ENCODE peak calls at places on chromosomes 2 and 18, in six cellular contexts. S is transverse colon, H is HCT116, I is endothelial cell of umbilical vein, Q is spleen, P is GM23338. C is an unnamed sample. For H3K36me3, the result is how much of the 10 kb centered on the place peaks cover.

GRCh38 chr2:27596627-27597026 is 13.8 kb downstream of the ZNF512 start:
- DNase-seq in I (no peak), H (no peak), S (no peak), Q (no peak), P (no peak), C (no peak)

GRCh38 chr2:6372317-6372903 is 493.3 kb downstream of the CMPK2 start:
- DNase-seq in P (no peak), Q (no peak), S (peak), H (no peak), I (no peak), C (no peak)

GRCh38 chr2:182642328-182642727 is 73.7 kb upstream of the DNAJC10 start:
- DNase-seq in H (peak), S (peak), Q (peak), P (peak), I (peak), C (no peak)

GRCh38 chr18:26056291-26056690 is 34.1 kb downstream of the SS18 start:
- DNase-seq in P (no peak), Q (no peak), H (no peak), I (no peak), S (no peak), C (no peak)

GRCh38 chr2:233065954-233066470 is 5.9 kb downstream of the INPP5D start:
- DNase-seq in Q (peak), I (no peak), S (no peak), P (no peak), H (no peak), C (no peak)

GRCh38 chr18:22378672-22379282 is 38.9 kb downstream of the CTAGE1 start:
- DNase-seq in Q (no peak), P (peak), S (peak), I (peak), H (peak), C (no peak)

GRCh38 chr2:135851858-135852257 is 14.9 kb upstream of the LCT start:
- DNase-seq in I (no peak), P (no peak), H (no peak), S (no peak), Q (no peak), C (no peak)

GRCh38 chr2:121736140-121736461 is 574 bp downstream of the NIFK start:
- DNase-seq in Q (no peak), P (no peak), H (no peak), S (no peak), I (no peak), C (no peak)

GRCh38 chr2:40859617-40860016 is 407.7 kb upstream of the SLC8A1 start:
- DNase-seq in H (no peak), S (no peak), Q (no peak), P (peak), I (no peak), C (no peak)

GRCh38 chr2:85792783-85793441 is 39.1 kb downstream of the ATOH8 start:
- DNase-seq in H (no peak), Q (peak), I (peak), P (no peak), S (no peak), C (no peak)

GRCh38 chr2:8004250-8004681 is 677.6 kb upstream of the ID2 start:
- DNase-seq in P (no peak), S (peak), Q (no peak), H (no peak), I (no peak), C (no peak)

DNA sequence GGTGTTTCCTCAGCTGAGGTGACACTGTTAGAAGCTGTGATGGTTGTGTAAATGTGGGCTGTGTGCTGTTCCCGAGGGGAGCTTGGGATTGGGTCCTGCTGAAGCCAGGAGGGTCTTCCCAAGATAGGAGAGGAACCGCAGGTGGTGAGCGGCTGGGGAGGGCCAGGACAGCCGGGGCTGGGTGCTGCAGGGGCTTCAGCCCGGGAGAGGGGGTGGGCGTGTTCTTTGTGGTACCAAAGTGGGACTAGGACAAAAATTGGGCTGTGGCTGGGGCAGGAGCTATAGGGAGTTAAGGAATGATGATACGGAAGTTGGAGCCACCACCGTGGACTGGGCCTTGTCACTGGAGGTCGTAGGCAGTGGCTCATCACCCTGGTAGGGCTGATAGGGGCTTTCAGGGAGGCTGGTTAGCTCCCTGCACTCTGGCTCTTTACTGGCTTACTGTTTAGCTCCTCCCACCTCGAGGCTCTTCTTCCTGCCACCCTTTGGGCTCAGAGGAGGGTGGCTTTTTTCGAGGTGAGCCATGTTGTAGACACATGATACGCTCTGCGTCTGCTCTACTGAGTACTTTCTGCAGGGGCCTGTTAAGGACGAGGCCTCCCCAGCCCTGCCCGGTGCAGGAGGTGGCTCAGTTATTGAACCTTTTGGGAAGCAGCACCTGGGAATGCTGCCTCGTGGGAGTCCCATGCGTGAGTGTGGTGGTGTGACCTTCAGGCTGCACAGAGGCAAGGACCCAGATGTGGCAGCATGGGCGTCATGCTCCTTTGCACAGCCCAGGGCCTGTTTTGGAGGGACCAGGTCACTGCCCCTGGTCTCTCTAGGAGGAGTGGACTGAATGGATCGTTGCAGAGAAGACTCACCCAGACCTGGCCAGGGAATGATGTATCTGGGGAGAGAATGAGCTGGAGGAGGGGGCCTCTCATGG is 21.6 kb downstream of the ASB1 start:
- DNase-seq in H (no peak), S (no peak), Q (no peak), I (no peak), P (no peak), C (no peak)
- H3K36me3 ChIP-seq in H (under half), S (under half), Q (half or more), I (under half), P (under half), C (under half)

GRCh38 chr2:216133392-216133791 is 24.2 kb downstream of the XRCC5 start:
- DNase-seq in P (no peak), S (no peak), Q (no peak), H (no peak), I (no peak), C (no peak)

GRCh38 chr2:216126943-216127342 is 17.8 kb downstream of the XRCC5 start:
- DNase-seq in Q (no peak), H (no peak), P (no peak), I (no peak), S (no peak), C (no peak)

GRCh38 chr2:216132585-216132984 is 23.4 kb downstream of the XRCC5 start:
- DNase-seq in H (no peak), I (no peak), Q (no peak), S (no peak), P (no peak), C (no peak)

GRCh38 chr2:216131175-216131926 is 22.2 kb downstream of the XRCC5 start:
- DNase-seq in S (no peak), Q (no peak), I (no peak), H (no peak), P (no peak), C (no peak)

GRCh38 chr2:216130346-216130951 is 21.3 kb downstream of the XRCC5 start:
- DNase-seq in H (no peak), P (no peak), S (no peak), I (no peak), Q (no peak), C (no peak)
- TF ChIP-seq POLR2AphosphoS5 in H (no peak), P (no peak), S (no peak), I (no peak), Q (no peak), C (no peak)

GRCh38 chr18:55229682-55230081 is 270.4 kb upstream of the CCDC68 start:
- DNase-seq in S (no peak), P (no peak), I (no peak), Q (no peak), H (no peak), C (no peak)
- H3K36me3 ChIP-seq in S (under half), P (under half), I (under half), Q (under half), H (under half), C (under half)

GRCh38 chr18:56245856-56246575 is 392.4 kb downstream of the TXNL1 start:
- DNase-seq in Q (no peak), H (no peak), S (no peak), P (no peak), I (peak), C (no peak)
- TF ChIP-seq POLR2AphosphoS5 in Q (no peak), H (no peak), S (no peak), P (no peak), I (no peak), C (no peak)

DNA sequence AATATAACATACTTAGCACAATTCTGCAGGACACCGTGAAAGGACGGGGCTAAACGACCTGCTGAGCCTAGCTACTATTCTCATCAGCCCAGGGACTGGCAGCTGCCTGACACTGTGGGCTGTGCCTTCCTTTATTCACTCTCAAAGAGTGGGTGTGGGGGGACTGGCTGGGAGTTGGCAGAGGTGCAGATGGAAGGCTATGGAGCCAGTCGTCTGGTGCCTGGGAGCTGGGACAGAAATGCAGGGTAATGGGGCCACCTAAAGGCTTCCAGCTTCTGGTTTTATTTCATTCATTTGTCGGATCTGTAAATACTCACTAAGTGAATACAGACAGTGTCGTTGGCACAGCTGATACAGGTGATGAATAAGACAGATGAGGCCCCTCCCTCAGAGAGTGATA is 56.0 kb upstream of the NFU1 start:
- DNase-seq in I (no peak), Q (no peak), S (peak), P (peak), H (no peak), C (no peak)
- H3K36me3 ChIP-seq in I (under half), Q (under half), S (under half), P (under half), H (under half), C (under half)

GRCh38 chr2:101560780-101561315 is 85.9 kb upstream of the RFX8 start:
- DNase-seq in S (no peak), P (no peak), I (no peak), H (no peak), Q (no peak), C (no peak)
- TF ChIP-seq POLR2AphosphoS5 in S (no peak), P (no peak), I (no peak), H (no peak), Q (no peak), C (no peak)

DNA sequence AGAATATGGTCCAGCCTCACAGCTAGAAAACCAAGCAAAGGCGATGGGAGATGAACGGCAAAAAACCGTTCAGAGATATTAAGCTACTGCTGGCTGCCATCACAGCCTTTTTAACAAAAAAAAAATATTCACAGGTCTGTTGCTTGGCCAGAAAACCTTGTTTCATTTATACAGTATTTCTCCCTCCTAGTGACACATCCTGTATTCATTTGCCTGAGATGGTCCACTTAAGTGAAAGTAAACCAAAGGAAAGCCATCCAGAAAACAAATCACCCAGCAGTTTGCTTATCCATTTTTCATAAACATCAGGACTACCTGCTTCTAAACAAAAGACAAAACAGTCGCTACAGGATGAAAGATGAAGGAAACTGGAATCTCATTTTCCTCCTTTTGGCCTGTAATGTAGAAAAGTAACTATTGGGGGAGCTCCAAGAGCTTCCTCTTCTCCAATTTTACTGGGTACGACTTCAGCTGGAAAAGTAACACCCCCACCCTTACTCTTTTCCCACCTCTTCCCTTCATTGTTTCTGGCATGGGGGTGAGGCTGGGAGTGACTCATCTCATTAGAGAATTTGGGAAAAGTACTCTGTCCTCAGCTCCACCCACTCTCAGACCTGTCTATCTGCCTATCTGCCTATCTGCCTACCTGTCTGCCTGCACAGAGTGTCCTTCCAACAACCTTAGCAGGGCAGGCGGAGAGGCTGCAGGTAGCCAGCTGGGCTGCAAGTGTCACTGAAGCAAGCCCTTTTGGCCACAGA is 93.8 kb downstream of the EPHA4 start:
- DNase-seq in P (peak), Q (no peak), S (no peak), I (peak), H (no peak), C (no peak)
- H3K36me3 ChIP-seq in P (under half), Q (under half), S (under half), I (under half), H (under half), C (under half)